ENCODE peak calls at places on chromosomes 5 and 9, in seven cellular contexts. U is RWPE1, L is cardiac muscle cell, H is HCT116, K is fibroblast of lung, O is substantia nigra, X is A673. I is an unnamed sample.

GRCh38 chr5:169801324-169801777 is 164.3 kb downstream of the DOCK2 start:
- DNase-seq in L (peak), U (peak), X (peak), K (peak), O (no peak), H (no peak), I (no peak)

GRCh38 chr5:88656196-88656935 is 226.6 kb downstream of the MEF2C start:
- DNase-seq in O (peak), H (no peak), K (peak), U (no peak), L (no peak), X (no peak), I (no peak)

GRCh38 chr9:112866662-112867274 is 23.9 kb downstream of the SLC46A2 start:
- DNase-seq in U (peak), X (peak), O (no peak), K (peak), H (peak), L (peak), I (no peak)

GRCh38 chr5:8842906-8843590 is 702.8 kb downstream of the SEMA5A start:
- DNase-seq in K (no peak), O (peak), H (no peak), L (peak), X (no peak), U (no peak), I (no peak)

GRCh38 chr5:127042593-127042992 is 12.2 kb upstream of the MARCHF3 start:
- DNase-seq in U (no peak), L (peak), X (no peak), H (no peak), K (peak), O (no peak), I (no peak)

GRCh38 chr5:1333986-1334385 is 10.9 kb downstream of the CLPTM1L start:
- DNase-seq in H (no peak), L (no peak), X (no peak), O (no peak), K (no peak), U (no peak), I (no peak)

GRCh38 chr9:98821831-98822230 is 14.4 kb downstream of the GALNT12 start:
- DNase-seq in L (no peak), H (no peak), K (no peak), O (no peak), X (no peak), U (no peak), I (no peak)

GRCh38 chr5:6856658-6857057 is 143.4 kb downstream of the TENT4A start:
- DNase-seq in H (no peak), O (no peak), X (no peak), U (no peak), K (no peak), L (no peak), I (peak)

GRCh38 chr9:20608582-20608981 is 13.7 kb downstream of the MLLT3 start:
- DNase-seq in H (no peak), O (no peak), U (no peak), X (no peak), L (no peak), K (no peak), I (no peak)

GRCh38 chr5:100270323-100270771 is 264.8 kb upstream of the FAM174A start:
- DNase-seq in H (no peak), L (no peak), U (no peak), K (peak), O (no peak), X (no peak), I (no peak)

GRCh38 chr5:143376911-143377838 is 26.3 kb downstream of the NR3C1 start:
- DNase-seq in U (peak), K (peak), H (peak), X (peak), O (no peak), L (peak), I (no peak)

GRCh38 chr5:140312067-140312790 is 9.3 kb upstream of the PFDN1 start:
- DNase-seq in L (peak), X (peak), K (peak), O (no peak), H (no peak), U (peak), I (no peak)

GRCh38 chr5:149697001-149697400 is 33.1 kb upstream of the PPARGC1B start:
- DNase-seq in K (peak), X (no peak), O (no peak), L (peak), U (peak), H (no peak), I (no peak)

GRCh38 chr5:62729662-62730061 is 151.0 kb downstream of the LRRC70 start:
- DNase-seq in X (no peak), L (no peak), K (no peak), O (no peak), U (no peak), H (no peak), I (no peak)

GRCh38 chr5:158510479-158510878 is 589.2 kb downstream of the EBF1 start:
- DNase-seq in H (no peak), O (no peak), X (no peak), L (no peak), U (no peak), K (no peak), I (no peak)

GRCh38 chr5:132180134-132180745 is 47.4 kb downstream of the P4HA2 start:
- DNase-seq in L (peak), H (peak), O (no peak), K (peak), X (peak), U (peak), I (no peak)

GRCh38 chr5:104146652-104147051 is 584.1 kb upstream of the NUDT12 start:
- DNase-seq in U (no peak), L (no peak), H (no peak), X (no peak), K (peak), O (no peak), I (no peak)

GRCh38 chr5:66494437-66494836 is 101.8 kb upstream of the MAST4 start:
- DNase-seq in L (no peak), U (no peak), H (no peak), X (no peak), K (no peak), O (no peak), I (no peak)

GRCh38 chr5:62937661-62938558 is 359.3 kb downstream of the LRRC70 start:
- DNase-seq in U (no peak), X (no peak), H (no peak), O (no peak), L (peak), K (peak), I (no peak)

GRCh38 chr9:99623780-99624364 is 197.8 kb upstream of the NR4A3 start:
- DNase-seq in U (no peak), O (no peak), L (no peak), X (no peak), H (no peak), K (no peak), I (no peak)

GRCh38 chr9:108014353-108014752 is 524.8 kb upstream of the KLF4 start:
- DNase-seq in U (no peak), H (no peak), K (no peak), O (no peak), X (no peak), L (no peak), I (no peak)

GRCh38 chr9:6565312-6565711 is 80.2 kb downstream of the GLDC start:
- DNase-seq in L (peak), O (no peak), K (no peak), X (no peak), U (no peak), H (no peak), I (no peak)

GRCh38 chr9:5866685-5867084 is 24.0 kb upstream of the MLANA start:
- DNase-seq in L (no peak), O (no peak), H (no peak), U (no peak), K (no peak), X (no peak), I (no peak)

GRCh38 chr9:35733109-35733541 is 659 bp downstream of the CREB3 start:
- DNase-seq in L (peak), O (no peak), X (peak), U (peak), K (peak), H (peak), I (no peak)

GRCh38 chr5:178464431-178465048 is 125.7 kb downstream of the COL23A1 start:
- DNase-seq in K (no peak), X (no peak), H (no peak), U (no peak), O (no peak), L (no peak), I (no peak)

GRCh38 chr9:133787749-133788015 is 49.5 kb upstream of the SARDH start:
- DNase-seq in U (peak), X (peak), L (peak), H (no peak), O (peak), K (peak), I (no peak)

GRCh38 chr9:83424831-83425230 is 113.4 kb downstream of the FRMD3 start:
- DNase-seq in U (no peak), X (no peak), O (no peak), H (no peak), L (no peak), K (no peak), I (no peak)

GRCh38 chr9:86043999-86044398 is 55.4 kb downstream of the GOLM1 start:
- DNase-seq in X (peak), U (no peak), H (peak), O (no peak), L (no peak), K (no peak), I (peak)

GRCh38 chr9:68726489-68726888 is 21.4 kb downstream of the PIP5K1B start:
- DNase-seq in U (no peak), X (no peak), K (no peak), H (no peak), L (no peak), O (no peak), I (no peak)

GRCh38 chr9:91036826-91037510 is 235.3 kb downstream of the SYK start:
- DNase-seq in H (peak), O (peak), X (peak), U (peak), L (peak), K (peak), I (peak)

GRCh38 chr5:60843693-60844428 is at the start of gene ELOVL7:
- DNase-seq in X (peak), K (peak), O (peak), U (peak), H (peak), L (peak), I (no peak)

GRCh38 chr5:179852993-179853547 is 5.5 kb downstream of the MRNIP start:
- DNase-seq in X (no peak), L (no peak), K (no peak), O (no peak), U (no peak), H (no peak), I (no peak)

GRCh38 chr5:76703707-76704106 is 12.2 kb upstream of the F2R start:
- DNase-seq in X (no peak), O (no peak), U (no peak), K (no peak), L (no peak), H (no peak), I (no peak)

GRCh38 chr5:65125681-65126080 is 356.0 kb downstream of the ADAMTS6 start:
- DNase-seq in L (no peak), O (no peak), H (no peak), U (no peak), X (no peak), K (no peak), I (no peak)

GRCh38 chr5:6736106-6736505 is 22.9 kb downstream of the TENT4A start:
- DNase-seq in U (no peak), L (no peak), K (no peak), X (no peak), H (no peak), O (no peak), I (no peak)

GRCh38 chr9:136052433-136052880 is 42.6 kb downstream of the NACC2 start:
- DNase-seq in L (no peak), H (no peak), O (peak), X (no peak), U (peak), K (no peak), I (peak)

GRCh38 chr9:127633216-127633615 is 21.1 kb downstream of the STXBP1 start:
- DNase-seq in K (no peak), U (no peak), H (no peak), L (no peak), X (no peak), O (no peak), I (no peak)

GRCh38 chr5:111865356-111865755 is 108.4 kb upstream of the NREP start:
- DNase-seq in X (no peak), K (no peak), U (no peak), H (no peak), O (no peak), L (peak), I (no peak)

GRCh38 chr5:32984851-32985250 is 273.7 kb downstream of the NPR3 start:
- DNase-seq in K (peak), L (no peak), O (no peak), X (peak), U (peak), H (no peak), I (no peak)

DNA sequence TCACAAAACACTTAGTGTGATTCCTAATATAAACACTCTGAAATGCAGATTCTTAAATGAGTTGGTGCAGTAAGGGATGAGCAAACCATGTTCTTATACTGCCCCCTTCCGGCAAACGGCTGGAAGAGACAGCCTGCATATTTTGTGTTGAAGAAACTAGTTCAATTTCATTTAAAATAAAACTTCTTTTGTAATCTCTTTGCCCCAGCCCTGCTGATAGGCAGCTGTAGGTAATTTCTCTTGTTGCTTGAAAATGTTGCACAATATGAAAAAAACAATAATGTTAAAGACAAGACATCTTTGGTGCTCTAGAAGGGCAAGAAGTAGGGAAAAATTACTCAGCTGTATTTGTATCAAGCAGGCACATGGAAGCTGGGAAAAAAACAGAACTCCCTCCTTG is 89.7 kb upstream of the CCNG1 start:
- DNase-seq in K (peak), U (peak), O (peak), X (peak), L (peak), H (peak), I (no peak)
- H3K27ac ChIP-seq in K (no peak), U (no peak), O (no peak), X (peak), L (no peak), H (no peak), I (no peak)

GRCh38 chr5:97134634-97135033 is 7.8 kb downstream of the LIX1 start:
- DNase-seq in U (no peak), L (no peak), O (no peak), X (no peak), H (no peak), K (no peak), I (no peak)

GRCh38 chr5:97135868-97136267 is 6.5 kb downstream of the LIX1 start:
- DNase-seq in O (no peak), H (no peak), X (no peak), L (no peak), U (no peak), K (peak), I (no peak)

GRCh38 chr5:97133106-97133505 is 9.3 kb downstream of the LIX1 start:
- DNase-seq in U (no peak), O (no peak), L (peak), H (no peak), K (peak), X (no peak), I (no peak)

GRCh38 chr5:97141031-97141430 is 1.4 kb downstream of the LIX1 start:
- DNase-seq in O (no peak), X (no peak), L (no peak), K (no peak), U (no peak), H (no peak), I (no peak)

GRCh38 chr5:97136471-97136870 is 5.9 kb downstream of the LIX1 start:
- DNase-seq in O (no peak), L (no peak), H (no peak), K (no peak), U (no peak), X (no peak), I (no peak)
- H3K27ac ChIP-seq in O (no peak), L (peak), H (no peak), K (no peak), U (no peak), X (no peak), I (no peak)

GRCh38 chr9:37259906-37260305 is 139.5 kb downstream of the ZCCHC7 start:
- DNase-seq in L (no peak), H (no peak), K (no peak), U (no peak), X (no peak), O (no peak), I (no peak)
- H3K27ac ChIP-seq in L (no peak), H (no peak), K (no peak), U (no peak), X (no peak), O (no peak), I (no peak)

GRCh38 chr9:130002320-130002719 is 40.7 kb downstream of the FNBP1 start:
- DNase-seq in X (no peak), O (no peak), L (no peak), U (no peak), H (no peak), K (no peak), I (no peak)

GRCh38 chr9:130008577-130008976 is 34.4 kb downstream of the FNBP1 start:
- DNase-seq in K (no peak), H (no peak), L (no peak), X (no peak), U (no peak), O (no peak), I (no peak)

GRCh38 chr9:130001185-130001584 is 41.8 kb downstream of the FNBP1 start:
- DNase-seq in X (no peak), U (no peak), O (no peak), H (no peak), K (no peak), L (no peak), I (no peak)

GRCh38 chr9:129999123-129999510 is 43.9 kb downstream of the FNBP1 start:
- DNase-seq in X (no peak), K (no peak), U (no peak), H (no peak), L (no peak), O (no peak), I (no peak)

GRCh38 chr9:130003943-130004552 is 38.9 kb downstream of the FNBP1 start:
- DNase-seq in H (no peak), L (no peak), U (no peak), O (no peak), K (no peak), X (no peak), I (no peak)
- H3K27ac ChIP-seq in H (no peak), L (peak), U (no peak), O (no peak), K (no peak), X (peak), I (no peak)

I was measured in coronary artery.